ENCODE peak calls at places on chromosomes 16 and 17, in ten cellular contexts. H is spleen, Z is breast epithelium, Y is transverse colon, I is sigmoid colon, A is Peyer's patch, G is erythroblast, K is vagina, W is prostate gland, U is endothelial cell of umbilical vein. X is an unnamed sample.

GRCh38 chr17:17732892-17733670 is 51.8 kb downstream of the RAI1 start:
- DNase-seq in H (no peak), Z (no peak), Y (no peak), I (no peak), A (no peak), G (no peak), K (no peak), W (peak; percentile 67), U (no peak), X (no peak)

GRCh38 chr16:1093284-1094123 is 2.5 kb downstream of the C1QTNF8 start:
- DNase-seq in H (no peak), Z (no peak), Y (no peak), I (no peak), A (no peak), G (peak; percentile 75), K (no peak), W (no peak), U (no peak), X (no peak)

GRCh38 chr17:19453296-19453695 is 42.3 kb downstream of the RNF112 start:
- DNase-seq in H (no peak), Z (no peak), Y (no peak), I (no peak), A (no peak), G (no peak), K (peak; percentile 82), W (no peak), U (no peak), X (no peak)

GRCh38 chr17:16521070-16521727 is 29.2 kb upstream of the LRRC75A start:
- DNase-seq in H (peak; percentile 82), Z (peak; percentile 65), Y (peak; percentile 81), I (peak; percentile 91), A (peak; percentile 87), G (peak; percentile 83), K (no peak), W (peak; percentile 79), U (peak; percentile 79), X (peak; percentile 60)

GRCh38 chr17:1203111-1203966 is 23.6 kb upstream of the ABR start:
- DNase-seq in H (peak; percentile 90), Z (peak; percentile 48), Y (peak; percentile 61), I (peak; percentile 90), A (peak; percentile 75), G (peak; percentile 75), K (no peak), W (peak; percentile 37), U (peak; percentile 56), X (peak; percentile 39)

GRCh38 chr17:81277421-81277820 is 17.7 kb downstream of the SLC38A10 start:
- DNase-seq in H (no peak), Z (no peak), Y (peak; percentile 32), I (peak; percentile 82), A (no peak), G (no peak), K (no peak), W (peak; percentile 89), U (no peak), X (no peak)

GRCh38 chr17:10316986-10317834 is 55.6 kb downstream of the MYH13 start:
- DNase-seq in H (no peak), Z (no peak), Y (peak; percentile 77), I (peak; percentile 84), A (peak; percentile 80), G (peak; percentile 78), K (no peak), W (peak; percentile 33), U (no peak), X (peak; percentile 12)

GRCh38 chr17:39963826-39964225 is 1.0 kb downstream of the GSDMA start:
- DNase-seq in H (no peak), Z (no peak), Y (no peak), I (no peak), A (peak; percentile 56), G (no peak), K (no peak), W (no peak), U (no peak), X (no peak)

GRCh38 chr17:72523491-72523890 is 402.7 kb downstream of the SOX9 start:
- DNase-seq in H (no peak), Z (no peak), Y (no peak), I (no peak), A (no peak), G (no peak), K (no peak), W (no peak), U (no peak), X (no peak)

GRCh38 chr16:17211797-17212196 is 259.0 kb downstream of the XYLT1 start:
- DNase-seq in H (no peak), Z (no peak), Y (no peak), I (no peak), A (no peak), G (no peak), K (no peak), W (no peak), U (no peak), X (no peak)

GRCh38 chr17:80457236-80457856 is 19.1 kb downstream of the NPTX1 start:
- DNase-seq in H (no peak), Z (no peak), Y (no peak), I (no peak), A (no peak), G (peak; percentile 86), K (no peak), W (no peak), U (no peak), X (peak; percentile 41)

GRCh38 chr17:32914181-32914580 is 13.8 kb upstream of the TMEM98 start:
- DNase-seq in H (no peak), Z (no peak), Y (no peak), I (no peak), A (no peak), G (no peak), K (no peak), W (no peak), U (no peak), X (no peak)
- TF ChIP-seq POLR2A in H (no peak), Z (no peak), Y (no peak), I (no peak), A (no peak), G (no peak), K (no peak), W (no peak), U (no peak), X (no peak)

DNA sequence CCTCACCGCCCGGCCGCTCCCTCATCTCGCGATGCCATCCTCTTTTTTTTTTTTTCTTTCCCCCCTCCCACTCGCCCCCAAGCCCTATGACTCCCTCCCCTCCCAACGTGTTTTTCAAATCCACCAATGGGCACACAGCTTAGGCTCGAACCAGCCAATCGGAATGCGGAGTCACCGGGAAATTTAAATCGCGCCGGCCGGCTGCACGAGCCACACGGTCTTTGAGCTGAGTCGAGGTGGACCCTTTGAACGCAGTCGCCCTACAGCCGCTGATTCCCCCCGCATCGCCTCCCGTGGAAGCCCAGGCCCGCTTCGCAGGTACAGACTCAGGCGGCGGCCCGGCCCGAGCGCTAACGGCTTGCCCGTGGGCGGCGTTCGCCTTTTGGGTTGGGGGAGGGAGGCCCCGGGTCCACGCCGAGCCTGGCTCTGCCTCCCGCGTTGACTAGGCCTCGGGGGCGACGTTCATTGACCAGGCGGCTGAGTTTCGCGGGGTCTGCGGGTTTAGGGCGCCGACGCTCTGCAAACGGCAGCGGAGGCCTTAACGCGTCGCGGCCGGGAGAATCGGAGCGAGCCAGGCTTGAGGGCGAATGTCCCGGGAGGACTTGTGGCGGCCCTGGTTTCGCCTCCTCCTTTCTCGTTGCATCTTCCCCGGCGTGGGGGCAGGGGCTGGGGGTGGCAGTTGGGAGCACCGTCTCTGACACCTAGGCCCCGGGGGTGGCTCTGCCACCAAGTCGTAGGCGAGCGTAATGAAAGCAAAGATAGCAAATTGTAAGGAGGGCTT is at the start of gene KPNA2:
- DNase-seq in H (peak; percentile 95), Z (peak; percentile 92), Y (peak; percentile 94), I (peak; percentile 97), A (peak; percentile 96), G (peak; percentile 98), K (peak; percentile 97), W (peak; percentile 92), U (peak; percentile 99), X (peak; percentile 95)
- TF ChIP-seq POLR2A in H (peak; percentile 54), Z (no peak), Y (peak; percentile 64), I (peak; percentile 46), A (peak; percentile 75), G (peak; percentile 89), K (no peak), W (peak; percentile 30), U (peak; percentile 97), X (peak; percentile 79)

GRCh38 chr17:58352018-58352842 is at the start of gene SUPT4H1:
- DNase-seq in H (peak; percentile 97), Z (peak; percentile 88), Y (peak; percentile 93), I (peak; percentile 93), A (peak; percentile 95), G (peak; percentile 97), K (no peak), W (peak; percentile 91), U (peak; percentile 89), X (peak; percentile 76)
- TF ChIP-seq POLR2A in H (peak; percentile 90), Z (peak; percentile 60), Y (peak; percentile 81), I (peak; percentile 33), A (peak; percentile 78), G (peak; percentile 98), K (no peak), W (peak; percentile 81), U (peak; percentile 97), X (peak; percentile 73)

GRCh38 chr17:12522336-12522735 is 143.4 kb upstream of the MYOCD start:
- DNase-seq in H (no peak), Z (no peak), Y (no peak), I (no peak), A (no peak), G (no peak), K (no peak), W (no peak), U (no peak), X (no peak)
- TF ChIP-seq POLR2A in H (no peak), Z (no peak), Y (no peak), I (no peak), A (no peak), G (no peak), K (no peak), W (no peak), U (no peak), X (no peak)

GRCh38 chr16:11312718-11313492 is 31.8 kb upstream of the PRM1 start:
- DNase-seq in H (no peak), Z (no peak), Y (peak; percentile 64), I (no peak), A (peak; percentile 77), G (peak; percentile 23), K (no peak), W (no peak), U (no peak), X (no peak)
- TF ChIP-seq POLR2A in H (no peak), Z (no peak), Y (no peak), I (no peak), A (no peak), G (no peak), K (no peak), W (no peak), U (no peak), X (no peak)

DNA sequence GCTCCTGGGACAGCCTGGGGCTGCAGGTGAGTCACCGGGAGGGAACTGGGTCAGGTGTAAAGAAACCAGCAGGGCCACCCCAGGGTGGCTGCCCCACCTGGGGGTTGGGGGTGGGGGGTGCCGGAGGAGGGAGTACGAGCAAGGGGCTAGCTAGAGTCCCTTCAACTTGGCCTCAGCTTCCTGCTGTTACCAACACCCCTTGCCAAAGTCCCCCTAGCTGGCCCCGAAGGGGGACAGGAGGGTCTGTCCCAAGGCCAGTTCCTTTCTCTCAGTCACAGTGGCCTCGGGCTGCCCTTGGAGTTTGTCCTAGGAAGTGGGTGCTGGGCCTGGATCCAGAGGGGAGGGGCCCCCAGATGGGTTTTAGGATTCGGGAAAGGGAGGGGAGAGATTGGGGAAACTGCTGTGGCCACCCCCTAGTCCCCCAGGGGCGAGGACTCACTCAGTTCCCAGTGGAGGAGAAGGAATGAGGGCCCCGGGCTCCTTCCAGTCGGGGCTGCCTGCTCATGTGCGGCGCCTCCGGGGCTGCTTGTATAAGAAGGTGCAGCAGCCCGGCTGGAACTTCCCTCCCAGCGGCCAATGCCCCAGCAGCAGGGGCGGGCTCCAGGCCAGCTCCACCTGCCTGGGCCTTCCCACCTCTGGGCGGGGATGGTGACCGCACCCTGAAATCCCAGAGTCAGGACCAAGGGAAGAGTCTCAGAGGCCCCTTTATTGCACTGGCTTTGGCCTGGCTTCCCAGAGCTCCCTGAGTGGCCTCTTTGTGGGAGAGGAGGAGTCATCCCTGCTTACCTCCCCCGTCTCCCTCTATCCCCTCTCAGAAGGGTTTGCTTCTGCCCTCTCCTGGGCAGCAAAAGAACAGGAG is 7.3 kb downstream of the ARHGAP27 start:
- DNase-seq in H (peak; percentile 85), Z (peak; percentile 79), Y (peak; percentile 93), I (no peak), A (peak; percentile 92), G (no peak), K (no peak), W (peak; percentile 90), U (no peak), X (no peak)
- TF ChIP-seq POLR2A in H (no peak), Z (no peak), Y (peak; percentile 99), I (peak; percentile 85), A (peak; percentile 99), G (no peak), K (no peak), W (peak; percentile 76), U (no peak), X (no peak)

X was measured in gastrocnemius medialis.